ENCODE peak calls at places on chromosomes 5 and 9, in four cellular contexts. K is activated effector memory CD4-positive, alpha-beta T cell treated with anti-CD3 and anti-CD28 coated beads, Interleukin-2, amount 50 U/mL, for 16 hours; W is CD8-positive, alpha-beta memory T cell; X is DMS53. O is an unnamed sample.

GRCh38 chr5:75654693-75655315 is 43.6 kb downstream of the ANKDD1B start:
- DNase-seq in K (no peak), W (no peak), X (no peak), O (no peak)

GRCh38 chr5:174177976-174178600 is 132.6 kb downstream of the NSG2 start:
- DNase-seq in K (no peak), W (no peak), X (peak; percentile 36), O (no peak)

GRCh38 chr5:160183075-160183474 is 46.2 kb upstream of the FABP6 start:
- DNase-seq in K (no peak), W (no peak), X (peak; percentile 26), O (no peak)

GRCh38 chr5:8553364-8553763 is 684.4 kb downstream of the MTRR start:
- DNase-seq in K (no peak), W (no peak), X (no peak), O (no peak)

GRCh38 chr5:127031863-127032232 is 1.5 kb upstream of the MARCHF3 start:
- DNase-seq in K (no peak), W (no peak), X (peak; percentile 69), O (no peak)

GRCh38 chr5:117889592-117889991 is 1098.8 kb downstream of the DTWD2 start:
- DNase-seq in K (no peak), W (no peak), X (no peak), O (no peak)

GRCh38 chr5:151471276-151471675 is 23.9 kb downstream of the SLC36A1 start:
- DNase-seq in K (no peak), W (no peak), X (peak; percentile 61), O (no peak)

GRCh38 chr5:147509041-147509709 is 693 bp downstream of the DPYSL3 start:
- DNase-seq in K (no peak), W (no peak), X (peak; percentile 70), O (peak; percentile 90)

GRCh38 chr9:28808042-28808441 is 1234.8 kb upstream of the C9orf72 start:
- DNase-seq in K (no peak), W (no peak), X (peak; percentile 7), O (no peak)